ENCODE peak calls at places on chromosomes 4 and X, in nine cellular contexts. W, E, K, I, N, P, M, Y and H are unnamed samples. For H3K4me1, the result is how much of the 10 kb centered on the place peaks cover.

GRCh38 chrX:119574394-119575266 is at the start of gene UBE2A:
- DNase-seq in W (peak), E (peak), K (peak), I (peak), N (peak), P (peak), M (peak), Y (peak), H (peak)

GRCh38 chr4:138175337-138175794 is 66.8 kb downstream of the SLC7A11 start:
- DNase-seq in W (no peak), E (no peak), K (peak), I (no peak), N (no peak), P (no peak), M (no peak), Y (no peak), H (no peak)

GRCh38 chrX:112638691-112639090 is 41.0 kb downstream of the LHFPL1 start:
- DNase-seq in W (no peak), E (no peak), K (no peak), I (no peak), N (no peak), P (no peak), M (no peak), Y (no peak), H (no peak)

GRCh38 chrX:151402719-151403390 is 5.8 kb downstream of the VMA21 start:
- DNase-seq in W (no peak), E (no peak), K (no peak), I (no peak), N (no peak), P (no peak), M (no peak), Y (no peak), H (peak)

GRCh38 chrX:46903458-46904242 is 8.6 kb upstream of the JADE3 start:
- DNase-seq in W (peak), E (peak), K (peak), I (peak), N (peak), P (peak), M (peak), Y (peak), H (peak)

GRCh38 chrX:132015875-132016274 is 7.2 kb upstream of the STK26 start:
- DNase-seq in W (no peak), E (no peak), K (no peak), I (no peak), N (no peak), P (no peak), M (no peak), Y (no peak), H (no peak)

GRCh38 chr4:40246938-40247337 is 50.1 kb downstream of the RHOH start:
- DNase-seq in W (no peak), E (no peak), K (no peak), I (no peak), N (no peak), P (no peak), M (no peak), Y (no peak), H (no peak)

GRCh38 chrX:14398725-14399124 is 130.6 kb upstream of the GLRA2 start:
- DNase-seq in W (no peak), E (no peak), K (peak), I (no peak), N (peak), P (no peak), M (peak), Y (no peak), H (no peak)

GRCh38 chr4:40685300-40685699 is 55.6 kb upstream of the RBM47 start:
- DNase-seq in W (no peak), E (no peak), K (no peak), I (no peak), N (peak), P (no peak), M (peak), Y (no peak), H (no peak)

GRCh38 chrX:39814391-39814790 is 283.4 kb downstream of the BCOR start:
- DNase-seq in W (peak), E (no peak), K (peak), I (no peak), N (no peak), P (no peak), M (peak), Y (peak), H (no peak)

GRCh38 chrX:29496636-29497180 is 718.7 kb upstream of the MAGEB2 start:
- DNase-seq in W (no peak), E (no peak), K (no peak), I (no peak), N (no peak), P (no peak), M (no peak), Y (no peak), H (no peak)

GRCh38 chrX:15749642-15750610 is 11.9 kb downstream of the CA5B start:
- DNase-seq in W (no peak), E (no peak), K (no peak), I (no peak), N (no peak), P (no peak), M (peak), Y (peak), H (no peak)

GRCh38 chr4:138897818-138898226 is 117.8 kb upstream of the NOCT start:
- DNase-seq in W (no peak), E (peak), K (peak), I (no peak), N (peak), P (no peak), M (peak), Y (peak), H (no peak)

GRCh38 chr4:3522651-3523050 is 9.6 kb downstream of the LRPAP1 start:
- DNase-seq in W (no peak), E (no peak), K (no peak), I (no peak), N (no peak), P (no peak), M (no peak), Y (no peak), H (no peak)

GRCh38 chr4:173958445-173958844 is 325.0 kb downstream of the FBXO8 start:
- DNase-seq in W (no peak), E (no peak), K (no peak), I (no peak), N (peak), P (no peak), M (peak), Y (peak), H (no peak)

DNA sequence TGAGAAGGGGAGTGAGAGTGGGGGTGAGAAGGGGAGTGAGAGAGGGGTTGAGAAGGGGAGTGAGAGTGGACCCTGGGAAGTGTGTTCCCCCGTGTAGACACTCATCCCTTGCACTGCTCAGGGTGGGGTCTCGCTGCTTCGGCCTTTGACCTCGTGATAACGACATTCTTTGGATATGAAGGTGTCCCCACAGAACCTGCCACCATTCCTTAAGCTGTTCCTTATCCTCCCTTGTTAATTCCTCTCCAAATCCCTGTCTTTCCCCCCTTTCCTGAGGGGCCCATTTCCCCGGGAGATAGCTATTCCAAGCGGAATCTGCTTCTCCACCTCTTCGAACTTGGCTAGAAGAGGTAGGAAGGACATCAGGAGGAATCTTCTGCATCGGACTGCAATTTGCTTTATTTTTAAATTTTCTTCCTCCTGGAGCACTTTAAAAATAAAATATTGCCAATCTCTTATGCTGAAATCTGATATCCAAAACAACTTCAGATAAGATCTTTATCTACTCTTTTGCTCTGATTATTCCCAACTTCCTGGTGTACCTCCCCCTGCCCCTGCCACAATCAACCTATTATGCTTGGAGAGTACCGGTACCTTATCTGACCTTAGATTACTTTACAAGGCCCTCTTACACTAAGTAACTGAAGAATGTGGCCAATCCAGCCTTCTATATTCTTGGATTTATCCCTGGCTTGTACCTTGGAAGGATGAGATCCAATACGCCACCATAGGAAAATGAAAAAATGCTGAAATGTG is 15.6 kb downstream of the TRIML1 start:
- DNase-seq in W (no peak), E (no peak), K (no peak), I (no peak), N (no peak), P (no peak), M (no peak), Y (no peak), H (no peak)
- H3K4me2 ChIP-seq in W (no peak), E (peak), K (no peak), I (no peak), N (no peak), P (no peak), M (no peak), Y (no peak), H (no peak)

DNA sequence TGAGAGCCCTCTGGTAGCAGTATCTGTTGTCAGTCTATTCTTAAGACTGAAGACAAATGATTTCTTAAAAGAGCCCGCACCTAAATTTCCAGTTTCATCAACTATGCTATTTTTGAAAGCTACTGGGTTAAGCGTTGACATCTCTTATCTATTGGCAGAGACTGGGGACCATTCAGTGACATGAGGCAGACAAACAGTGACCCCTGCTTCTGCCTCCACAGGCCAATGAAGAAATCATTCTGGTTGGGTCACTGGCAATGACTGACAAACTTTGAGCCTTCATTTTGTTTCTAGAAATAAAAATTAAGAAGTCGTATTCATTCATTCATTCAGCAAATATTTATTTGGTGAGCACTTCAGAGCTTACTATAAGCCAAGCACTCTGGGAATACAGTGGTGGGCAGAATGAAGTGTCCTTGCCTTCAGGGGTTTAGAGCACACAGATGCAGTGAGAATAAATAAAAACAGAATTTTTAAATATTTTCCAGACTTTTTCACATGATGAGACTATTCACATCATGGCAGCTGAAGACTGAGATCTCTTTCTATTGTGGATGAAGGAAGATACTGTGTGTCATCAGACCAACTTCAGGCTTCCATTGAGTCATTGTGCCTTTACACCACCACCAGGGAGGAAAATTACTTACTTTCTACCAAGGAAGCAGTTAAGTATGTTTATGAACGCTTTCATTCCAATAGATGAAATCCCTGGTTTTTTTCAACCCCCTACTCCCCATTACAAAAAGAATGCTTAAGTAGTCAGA is 36.0 kb downstream of the SORBS2 start:
- DNase-seq in W (no peak), E (no peak), K (no peak), I (no peak), N (no peak), P (no peak), M (peak), Y (no peak), H (no peak)
- H3K4me1 ChIP-seq in W (under half), E (under half), K (under half), I (under half), N (under half), P (under half), M (under half), Y (under half), H (under half)

DNA sequence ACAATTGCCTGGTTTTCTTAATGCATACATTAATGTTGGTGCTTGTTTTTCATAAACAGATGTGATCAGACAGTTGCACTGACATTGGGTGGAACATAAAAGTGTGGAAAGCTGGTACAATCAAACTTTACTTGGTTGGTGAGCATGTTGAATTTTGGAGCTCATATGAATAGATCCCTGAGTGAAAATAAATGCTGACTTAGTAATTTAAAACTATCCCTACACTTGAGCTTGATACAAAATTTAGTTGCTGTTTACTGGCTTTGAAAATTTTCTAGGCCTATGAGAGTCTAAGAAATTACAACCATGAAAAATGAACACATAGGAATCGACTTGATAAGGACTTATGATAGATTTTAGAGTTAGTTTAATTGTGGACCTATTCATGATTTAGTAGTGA is 551.8 kb upstream of the PABPC4L start:
- DNase-seq in W (no peak), E (no peak), K (no peak), I (no peak), N (no peak), P (no peak), M (no peak), Y (no peak), H (no peak)
- H3K4me2 ChIP-seq in W (no peak), E (no peak), K (no peak), I (no peak), N (no peak), P (no peak), M (no peak), Y (no peak), H (no peak)

DNA sequence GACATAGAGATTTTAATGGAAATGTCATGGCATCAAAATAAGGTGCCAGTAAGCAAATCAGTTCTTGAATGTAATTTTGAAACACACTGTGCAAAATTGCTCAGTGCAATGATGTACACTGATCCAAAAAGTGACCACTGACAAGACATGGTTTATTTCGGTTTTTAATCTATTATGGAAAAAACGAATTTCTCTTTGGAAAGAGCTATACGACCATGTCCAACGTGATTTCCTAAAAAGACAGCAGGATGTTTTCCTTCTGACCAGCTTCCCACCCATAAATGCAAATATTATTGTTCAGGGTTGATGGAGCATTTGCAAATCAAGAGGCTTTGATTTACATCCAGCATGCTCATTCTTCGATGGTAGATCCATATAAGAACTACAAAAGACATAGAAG is 17.1 kb upstream of the MAGEA1 start:
- DNase-seq in W (no peak), E (no peak), K (no peak), I (no peak), N (no peak), P (no peak), M (no peak), Y (no peak), H (no peak)
- H3K4me1 ChIP-seq in W (under half), E (under half), K (under half), I (under half), N (under half), P (under half), M (under half), Y (under half), H (under half)